ENCODE peak calls at places on chromosome 21, in four cellular contexts. M, H, S and J are unnamed samples.

GRCh38 chr21:42218836-42219605 is at the start of gene ABCG1:
- DNase-seq in M (peak), H (no peak), S (no peak), J (peak)

GRCh38 chr21:38628426-38628825 is 130.1 kb upstream of the ERG start:
- DNase-seq in M (no peak), H (no peak), S (no peak), J (no peak)

GRCh38 chr21:35737899-35738341 is 322.4 kb downstream of the SETD4 start:
- DNase-seq in M (no peak), H (peak), S (no peak), J (no peak)

GRCh38 chr21:34511787-34512451 is at the start of gene KCNE1:
- DNase-seq in M (no peak), H (no peak), S (no peak), J (no peak)

GRCh38 chr21:17640821-17641220 is 28.1 kb upstream of the BTG3 start:
- DNase-seq in M (no peak), H (no peak), S (no peak), J (no peak)

GRCh38 chr21:43608225-43608624 is 51.1 kb downstream of the HSF2BP start:
- DNase-seq in M (no peak), H (no peak), S (no peak), J (no peak)

GRCh38 chr21:36211660-36212512 is 55.3 kb downstream of the DOP1B start:
- DNase-seq in M (no peak), H (no peak), S (no peak), J (no peak)

GRCh38 chr21:45091540-45092322 is 17.4 kb downstream of the ADARB1 start:
- DNase-seq in M (no peak), H (no peak), S (no peak), J (no peak)

DNA sequence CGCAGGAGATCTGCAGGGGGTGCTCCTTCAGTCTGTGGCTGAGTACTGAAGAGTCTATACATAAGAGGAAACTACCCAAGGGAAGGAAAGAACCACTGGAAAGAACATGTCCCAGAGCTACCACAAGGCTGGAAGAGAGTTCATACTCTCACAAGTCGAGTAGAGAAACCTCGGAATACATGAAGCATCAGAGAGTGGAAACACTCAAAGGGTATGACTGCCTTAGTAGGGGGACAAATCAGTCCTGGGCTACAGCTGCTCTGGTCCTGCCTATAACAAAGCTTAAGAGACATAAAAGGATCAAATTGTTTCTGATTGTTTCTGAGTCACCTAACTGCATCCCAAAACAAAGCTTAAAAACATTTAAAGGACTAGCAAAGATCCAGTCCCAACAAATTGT is 27.4 kb downstream of the TMEM50B start:
- DNase-seq in M (no peak), H (no peak), S (no peak), J (no peak)
- TF ChIP-seq EP300 in M (no peak), H (no peak), S (no peak), J (no peak)

GRCh38 chr21:40118527-40118926 is 251.3 kb downstream of the PCP4 start:
- DNase-seq in M (no peak), H (no peak), S (no peak), J (no peak)

GRCh38 chr21:40115775-40116174 is 248.5 kb downstream of the PCP4 start:
- DNase-seq in M (no peak), H (no peak), S (no peak), J (no peak)

GRCh38 chr21:40117236-40117635 is 250.0 kb downstream of the PCP4 start:
- DNase-seq in M (no peak), H (no peak), S (no peak), J (no peak)

GRCh38 chr21:40120944-40121575 is 253.8 kb downstream of the PCP4 start:
- DNase-seq in M (no peak), H (no peak), S (no peak), J (no peak)
- TF ChIP-seq CTCF in M (peak), H (peak), S (peak), J (peak)

DNA sequence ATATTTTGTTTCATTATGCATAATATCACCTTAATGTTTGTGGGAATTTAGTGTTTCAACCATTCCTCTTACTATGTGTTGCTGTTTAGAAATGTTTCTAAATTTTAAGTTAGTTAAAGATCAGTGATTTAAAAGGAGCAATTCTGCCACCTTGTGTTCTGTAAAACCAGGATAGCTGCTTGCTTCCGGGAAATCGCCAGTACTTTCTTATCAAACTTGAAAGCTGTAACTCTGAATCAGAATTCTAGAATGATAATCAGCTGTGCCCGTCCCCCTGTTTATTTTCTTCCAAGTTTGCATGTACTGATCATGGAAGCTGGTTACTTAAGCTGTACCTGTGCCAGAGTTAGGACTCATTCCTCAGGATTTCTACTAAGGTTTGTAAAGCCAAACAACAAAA is 656.4 kb downstream of the LTN1 start:
- DNase-seq in M (peak), H (no peak), S (no peak), J (no peak)
- TF ChIP-seq EP300 in M (no peak), H (no peak), S (no peak), J (no peak)

DNA sequence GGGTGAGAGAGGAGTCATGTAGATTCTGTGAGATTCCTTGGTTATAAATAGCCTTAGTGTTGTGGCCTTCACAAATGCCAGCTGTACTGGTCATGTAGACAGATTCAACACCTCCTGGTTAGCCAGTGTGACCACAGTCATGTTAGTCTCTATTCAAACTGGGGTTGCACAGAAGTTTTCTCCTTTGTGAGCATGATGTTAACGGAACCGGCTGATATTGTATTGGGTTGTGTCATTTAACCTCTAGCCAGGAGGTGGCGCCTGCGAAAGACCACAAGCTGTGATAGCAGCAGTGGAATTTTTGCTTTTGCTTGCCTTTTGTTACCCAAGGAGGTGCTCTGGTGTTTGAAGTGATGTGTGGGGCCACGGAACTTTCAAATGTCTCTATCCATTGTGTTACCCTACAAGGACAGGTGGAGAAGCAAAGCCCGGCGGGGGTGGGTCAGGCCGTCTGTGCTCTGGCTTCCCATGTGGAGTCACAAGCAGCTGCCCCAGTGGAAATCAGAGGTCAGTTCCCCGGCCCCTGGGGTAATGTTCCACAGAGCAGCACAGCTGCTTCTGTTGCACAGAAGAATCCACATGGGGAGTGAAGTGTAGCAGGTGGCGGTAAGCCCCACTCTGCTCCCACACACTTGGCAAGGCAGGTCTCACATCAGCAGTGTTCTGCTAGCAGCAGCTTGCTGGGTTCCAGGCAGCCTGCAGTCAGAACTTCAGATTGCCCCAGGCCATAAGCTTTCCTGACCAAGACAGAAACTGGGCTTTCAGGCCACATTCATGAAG is 112.6 kb downstream of the ADAMTS1 start:
- DNase-seq in M (peak), H (peak), S (peak), J (no peak)
- TF ChIP-seq CTCF in M (peak), H (peak), S (peak), J (no peak)

GRCh38 chr21:37550618-37551405 is 184.2 kb downstream of the DYRK1A start:
- DNase-seq in M (peak), H (no peak), S (peak), J (no peak)

GRCh38 chr21:37547615-37547975 is 181.0 kb downstream of the DYRK1A start:
- DNase-seq in M (no peak), H (no peak), S (no peak), J (no peak)

GRCh38 chr21:37546299-37546908 is 179.8 kb downstream of the DYRK1A start:
- DNase-seq in M (no peak), H (no peak), S (no peak), J (peak)

GRCh38 chr21:37548521-37548981 is 182.0 kb downstream of the DYRK1A start:
- DNase-seq in M (no peak), H (no peak), S (no peak), J (no peak)

DNA sequence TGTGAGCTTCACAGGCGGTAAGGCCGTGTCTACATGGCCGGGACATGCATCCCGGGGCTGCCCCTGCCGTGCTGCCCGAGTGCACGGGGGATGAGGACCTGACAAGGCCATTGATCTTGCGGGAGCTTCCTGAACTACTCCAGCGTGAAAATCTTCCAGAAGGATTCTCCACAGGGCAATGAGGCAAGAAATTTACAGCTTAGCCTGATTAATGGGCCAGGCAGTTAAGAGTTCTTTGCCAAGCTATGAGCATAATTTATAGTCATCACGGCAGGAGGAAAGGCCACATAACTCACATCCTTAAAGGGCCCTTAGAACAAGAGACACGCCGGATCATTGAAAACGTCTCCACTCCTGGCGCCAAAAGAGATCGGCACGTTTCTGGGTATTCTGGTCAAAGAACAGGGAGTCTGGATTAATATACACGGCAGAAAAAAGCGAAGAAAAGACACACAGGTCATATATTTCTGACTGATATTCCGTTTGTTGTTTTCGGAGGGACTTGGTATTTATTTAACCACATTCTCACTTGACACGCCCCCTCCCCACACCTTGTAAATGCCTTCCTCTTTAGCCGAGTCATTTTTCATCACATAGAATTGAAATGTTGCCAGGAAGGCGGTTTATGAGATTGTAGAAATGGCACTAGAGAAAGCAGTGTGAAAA is 180.5 kb downstream of the DYRK1A start:
- DNase-seq in M (no peak), H (no peak), S (no peak), J (no peak)
- TF ChIP-seq EP300 in M (no peak), H (no peak), S (no peak), J (no peak)

GRCh38 chr21:29232601-29233541 is 65.9 kb upstream of the BACH1 start:
- DNase-seq in M (no peak), H (no peak), S (no peak), J (no peak)
- TF ChIP-seq CTCF in M (no peak), H (no peak), S (no peak), J (no peak)

DNA sequence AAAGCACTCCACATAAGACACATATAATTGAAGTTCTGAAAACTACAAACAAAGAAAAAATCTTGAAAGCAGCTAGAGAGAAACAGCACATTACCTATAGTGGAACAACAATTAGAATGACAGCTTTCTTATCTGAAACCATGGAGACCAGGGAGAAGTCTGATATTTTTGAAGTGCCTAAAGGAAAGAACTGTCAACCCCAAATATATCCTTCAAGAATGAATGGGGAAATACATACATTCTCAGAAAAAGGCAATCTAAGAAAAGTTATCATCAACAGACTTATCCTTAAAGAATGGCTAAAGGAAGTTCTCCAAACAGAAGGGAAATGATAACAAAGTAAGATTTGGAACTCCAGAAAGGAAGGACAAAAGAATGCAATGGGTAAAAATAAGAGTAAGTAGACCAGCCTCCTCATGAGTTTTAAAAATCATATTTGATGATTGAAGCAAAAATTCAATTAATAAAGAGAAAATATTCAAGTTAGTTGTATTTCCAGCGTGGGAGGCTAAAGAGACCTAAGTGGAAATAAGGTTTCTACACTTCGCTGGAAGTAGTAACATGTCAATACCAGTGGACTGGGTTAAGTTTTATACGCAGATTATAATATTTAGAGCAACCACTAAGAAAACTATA is 170.8 kb upstream of the SAMSN1 start:
- DNase-seq in M (no peak), H (no peak), S (no peak), J (no peak)
- TF ChIP-seq EP300 in M (no peak), H (no peak), S (no peak), J (no peak)

GRCh38 chr21:26909972-26910371 is 56.9 kb downstream of the ADAMTS5 start:
- DNase-seq in M (no peak), H (no peak), S (no peak), J (no peak)
- TF ChIP-seq CTCF in M (no peak), H (no peak), S (no peak), J (no peak)

DNA sequence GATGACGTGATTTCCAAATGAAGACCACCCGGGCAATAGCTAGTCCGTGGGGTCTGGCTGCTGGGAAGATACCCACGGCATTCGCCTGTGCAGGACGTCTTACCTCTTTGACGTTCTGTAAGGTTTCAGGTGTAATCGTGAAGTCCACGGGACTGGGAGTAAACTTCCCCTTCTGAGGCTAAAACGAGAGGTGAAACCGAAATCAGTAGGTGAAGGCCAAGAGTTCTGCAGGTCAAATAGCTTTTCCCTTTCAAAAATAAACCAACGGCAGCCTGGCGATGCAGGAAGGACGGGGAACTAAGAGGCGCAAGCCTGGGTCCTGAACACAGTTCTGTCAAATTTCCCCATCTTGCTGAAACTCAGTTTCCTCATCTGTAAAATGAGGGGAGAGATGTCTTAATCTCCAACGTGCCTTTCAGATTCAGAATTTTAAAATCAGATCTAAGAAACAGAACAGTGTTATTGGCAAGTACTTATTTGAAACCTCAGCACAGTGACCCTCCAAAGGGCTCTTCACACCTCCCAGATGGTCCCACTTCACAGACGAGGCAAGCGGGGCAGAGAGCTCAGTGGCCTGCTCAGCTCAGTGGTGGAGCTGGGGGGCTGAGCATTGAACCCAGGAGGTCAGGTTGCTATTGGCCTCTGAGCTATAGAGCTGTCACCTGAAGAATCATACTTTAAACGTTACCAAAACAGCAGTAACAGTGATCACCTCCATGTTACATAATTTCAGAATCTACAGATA is 34.7 kb downstream of the VPS26C start:
- DNase-seq in M (no peak), H (no peak), S (no peak), J (no peak)
- TF ChIP-seq EP300 in M (no peak), H (no peak), S (no peak), J (no peak)

DNA sequence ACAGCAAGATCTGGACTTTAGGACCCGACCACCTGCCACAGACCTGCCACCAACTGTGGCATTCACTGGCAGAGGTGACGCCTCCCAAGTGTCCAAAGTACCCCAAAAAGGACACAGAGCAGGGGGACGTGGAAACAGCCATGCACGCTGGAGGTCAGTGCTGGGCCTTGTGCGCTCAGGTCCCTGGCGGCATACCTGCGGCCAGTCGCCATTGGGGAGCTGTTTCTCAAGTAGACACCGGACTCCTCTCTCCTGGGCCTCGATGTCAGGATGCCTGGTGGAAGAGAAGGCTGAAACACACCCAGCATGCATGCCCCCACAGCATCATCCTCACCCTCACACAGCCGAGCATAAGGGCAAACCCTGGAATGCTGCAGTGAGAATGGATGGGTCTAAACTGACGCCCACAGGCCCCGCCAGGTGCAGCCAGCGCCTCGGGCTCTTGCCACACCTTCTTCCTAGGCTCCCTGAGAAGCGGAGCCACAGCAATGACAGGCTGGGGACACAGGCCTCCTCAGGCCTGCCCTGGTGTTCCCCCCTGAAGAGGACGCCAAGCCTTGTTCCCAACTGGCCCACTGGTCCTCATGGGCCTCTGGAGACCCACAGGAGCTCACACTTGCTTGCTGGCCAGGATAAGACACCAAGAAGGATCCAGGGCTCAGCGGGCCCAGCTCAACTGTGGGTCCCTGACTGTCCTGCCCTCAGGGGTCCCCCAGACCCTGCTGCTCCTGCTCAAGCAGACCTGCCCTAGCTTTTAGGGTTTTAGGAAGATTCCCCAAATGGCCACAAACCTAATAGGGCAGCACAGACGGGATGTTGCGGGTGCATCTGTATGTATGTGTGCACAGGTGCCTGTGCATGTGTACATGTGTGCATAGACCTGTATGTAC is 7.7 kb upstream of the SPATC1L start:
- DNase-seq in M (peak), H (peak), S (peak), J (peak)
- TF ChIP-seq CTCF in M (no peak), H (no peak), S (no peak), J (no peak)